ENCODE peak calls at places on chromosomes 2 and 18, in nine cellular contexts. S is Peyer's patch, B is tibial nerve, M is psoas muscle, E is H9, R is right lobe of liver, V is WERI-Rb-1, F is IMR-90, K is heart right ventricle. O is an unnamed sample.

GRCh38 chr2:179963626-179964025 is 43.5 kb downstream of the CWC22 start:
- DNase-seq in M (no peak), E (no peak), B (no peak), K (no peak), S (no peak), R (no peak), F (peak; percentile 80), V (no peak), O (no peak)

GRCh38 chr18:22641973-22642372 is 224.3 kb upstream of the CTAGE1 start:
- DNase-seq in F (no peak), B (no peak), R (no peak), V (no peak), S (no peak), E (no peak), K (peak; percentile 19), M (no peak), O (no peak)

GRCh38 chr2:170162261-170162612 is 15.7 kb upstream of the MYO3B start:
- DNase-seq in R (no peak), S (no peak), F (peak; percentile 35), E (no peak), K (no peak), V (no peak), M (no peak), B (no peak), O (no peak)

GRCh38 chr2:105962221-105962620 is 217.5 kb downstream of the NCK2 start:
- DNase-seq in M (no peak), B (no peak), V (no peak), F (no peak), K (no peak), R (no peak), E (no peak), S (no peak), O (no peak)

GRCh38 chr18:79940814-79941472 is 10.5 kb downstream of the SLC66A2 start:
- DNase-seq in M (peak; percentile 50), V (peak; percentile 6), E (peak; percentile 14), F (no peak), K (no peak), B (no peak), R (peak; percentile 52), S (peak; percentile 40), O (no peak)

GRCh38 chr2:15782009-15782751 is 158.2 kb upstream of the MYCN start:
- DNase-seq in K (no peak), M (no peak), B (no peak), S (no peak), F (no peak), V (no peak), R (peak; percentile 70), E (no peak), O (no peak)

GRCh38 chr2:197279997-197280756 is 30.4 kb downstream of the ANKRD44 start:
- DNase-seq in K (no peak), S (no peak), B (no peak), M (no peak), E (no peak), F (peak; percentile 39), V (no peak), R (no peak), O (no peak)

GRCh38 chr18:6159426-6159825 is 255.3 kb downstream of the L3MBTL4 start:
- DNase-seq in S (no peak), V (no peak), F (no peak), K (no peak), R (no peak), B (no peak), M (no peak), E (no peak), O (no peak)

GRCh38 chr2:10387033-10387432 is 61.1 kb downstream of the ODC1 start:
- DNase-seq in M (no peak), B (no peak), K (no peak), R (no peak), V (no peak), E (no peak), F (no peak), S (no peak), O (no peak)

GRCh38 chr2:10384089-10384734 is 63.9 kb downstream of the ODC1 start:
- DNase-seq in E (no peak), R (no peak), B (no peak), S (no peak), F (no peak), K (no peak), V (peak; percentile 55), M (no peak), O (no peak)

GRCh38 chr2:10389191-10389590 is 58.9 kb downstream of the ODC1 start:
- DNase-seq in S (no peak), M (no peak), F (no peak), K (no peak), E (no peak), R (no peak), V (no peak), B (no peak), O (no peak)

GRCh38 chr2:10385501-10385900 is 62.6 kb downstream of the ODC1 start:
- DNase-seq in E (no peak), R (no peak), M (no peak), F (no peak), V (peak; percentile 76), K (no peak), B (no peak), S (no peak), O (no peak)

DNA sequence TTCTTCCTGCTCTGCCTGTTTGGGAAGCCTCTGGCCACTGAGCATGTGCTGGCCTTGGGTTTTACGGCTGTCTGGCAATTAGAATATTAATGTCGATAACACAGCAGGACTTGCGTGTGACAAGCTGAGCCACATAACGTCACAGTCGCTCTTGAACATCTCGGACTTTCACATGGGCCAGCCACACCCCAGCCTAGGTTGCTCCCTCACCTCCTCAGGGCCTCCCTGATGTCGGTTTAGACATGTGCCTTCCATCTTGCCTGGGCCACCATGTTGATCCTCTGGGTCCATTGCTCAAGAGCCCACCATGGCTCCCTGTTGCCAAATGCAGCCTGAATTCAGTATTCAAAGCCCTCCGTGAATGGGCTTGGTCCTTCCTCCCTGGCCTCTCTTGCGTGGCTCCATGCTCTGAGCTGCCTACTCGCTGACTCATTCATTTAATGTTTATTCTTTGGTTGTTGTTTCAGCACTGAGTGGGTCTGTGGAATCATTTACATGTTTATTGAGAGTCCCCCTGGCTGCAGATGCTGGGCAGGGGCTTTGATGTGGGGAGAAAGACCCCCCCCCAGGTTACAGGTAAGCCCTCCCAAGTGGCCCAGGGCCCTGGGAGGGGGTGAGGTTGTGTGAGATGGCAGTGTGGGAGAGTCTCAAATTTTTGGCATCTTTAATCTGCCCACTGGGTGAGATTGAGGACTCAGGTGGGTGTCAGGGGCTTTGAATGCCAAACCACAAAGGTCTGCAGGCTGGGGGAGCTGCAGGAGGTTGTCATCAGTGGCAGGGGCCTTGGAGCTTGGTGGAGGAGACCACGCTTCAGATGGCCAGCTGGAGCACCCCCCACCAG is 62.0 kb downstream of the ODC1 start:
- DNase-seq in S (no peak), K (no peak), M (no peak), E (no peak), F (peak; percentile 75), R (no peak), V (no peak), B (no peak), O (no peak)
- H3K27ac ChIP-seq in S (no peak overlapping the region), K (no peak overlapping the region), M (no peak overlapping the region), E (no peak overlapping the region), F (peak overlapping the region; percentile 7), R (no peak overlapping the region), V (no peak overlapping the region), B (no peak overlapping the region), O (no peak overlapping the region)

GRCh38 chr2:232139786-232140562 is 178.5 kb downstream of the DIS3L2 start:
- DNase-seq in R (no peak), E (no peak), B (no peak), K (no peak), V (no peak), F (peak; percentile 77), M (no peak), S (no peak), O (no peak)

GRCh38 chr2:232141591-232141990 is 180.1 kb downstream of the DIS3L2 start:
- DNase-seq in S (no peak), M (no peak), B (no peak), V (no peak), F (no peak), K (no peak), E (no peak), R (no peak), O (no peak)

GRCh38 chr2:232142502-232142901 is 181.0 kb downstream of the DIS3L2 start:
- DNase-seq in M (no peak), B (no peak), V (no peak), S (no peak), F (no peak), K (no peak), E (no peak), R (no peak), O (no peak)

GRCh38 chr2:232139171-232139594 is 177.7 kb downstream of the DIS3L2 start:
- DNase-seq in E (no peak), V (no peak), B (no peak), K (no peak), M (no peak), F (no peak), R (no peak), S (no peak), O (no peak)

DNA sequence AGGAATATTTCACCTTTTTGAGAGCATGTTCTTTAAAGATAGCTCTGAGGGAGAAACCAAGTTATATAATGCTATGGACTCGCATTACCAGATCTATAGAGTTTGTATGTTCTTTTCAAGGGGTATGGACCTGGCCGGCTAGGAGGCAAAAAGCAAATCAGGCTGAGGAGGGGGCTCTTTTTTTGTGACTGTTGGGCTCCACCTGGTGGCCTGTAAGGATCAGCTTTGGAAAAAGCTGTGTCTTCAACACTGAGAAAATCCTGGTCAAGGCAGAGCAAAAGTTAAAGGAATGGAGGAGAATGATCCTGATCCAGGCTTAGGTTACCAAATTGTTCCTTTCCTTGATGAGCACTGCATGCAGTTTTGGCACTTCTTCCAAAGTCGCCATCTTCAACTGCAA is 180.5 kb downstream of the DIS3L2 start:
- DNase-seq in V (peak; percentile 50), M (no peak), S (peak; percentile 48), F (peak; percentile 31), B (no peak), R (no peak), E (peak; percentile 52), K (peak; percentile 32), O (no peak)
- TF ChIP-seq CTCF in V (peak; percentile 70), M (peak; percentile 67), S (no peak), F (peak; percentile 59), B (peak; percentile 34), R (peak; percentile 70), E (peak; percentile 83), K (peak; percentile 74), O (peak; percentile 58)

DNA sequence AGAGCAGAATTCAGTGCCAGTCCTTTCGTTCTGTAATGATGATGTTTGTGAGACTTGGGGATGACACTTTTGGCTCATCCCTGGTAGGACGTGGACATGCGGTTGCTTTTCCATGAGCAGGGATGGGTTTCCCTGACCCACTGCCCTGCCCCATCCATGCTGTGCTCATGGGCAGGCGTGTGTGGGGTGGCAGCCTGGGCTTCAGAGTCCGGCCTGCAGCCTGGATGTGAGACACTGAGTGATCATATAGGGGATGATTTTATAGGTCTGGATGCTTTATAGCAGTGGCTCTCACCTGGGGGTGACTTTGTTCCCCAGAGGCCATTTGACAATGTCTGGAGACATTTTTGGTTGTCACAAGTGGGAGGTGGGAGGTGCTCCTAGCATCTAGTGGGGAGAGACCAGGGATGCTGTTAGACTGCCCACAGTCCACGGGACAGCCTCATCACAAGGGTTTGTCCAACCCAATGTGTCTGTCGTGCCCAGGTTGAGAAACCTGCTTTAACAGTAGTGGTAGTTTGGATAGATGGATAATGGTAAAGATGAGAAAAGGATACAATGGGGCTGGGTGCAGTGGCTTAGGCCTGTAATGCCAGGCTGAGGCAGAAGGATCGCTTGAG is 38.9 kb downstream of the LDLRAD4 start:
- DNase-seq in R (no peak), F (no peak), M (no peak), B (no peak), E (no peak), V (no peak), K (no peak), S (peak; percentile 30), O (no peak)
- H3K27me3 ChIP-seq in R (no peaks in the 10 kb centered on the region), F (peaks cover 3% of the 10 kb centered on the region), M (no peaks in the 10 kb centered on the region), B (no peaks in the 10 kb centered on the region), E (no peaks in the 10 kb centered on the region), V (no peaks in the 10 kb centered on the region), K (no peaks in the 10 kb centered on the region), S (no peaks in the 10 kb centered on the region), O (no peaks in the 10 kb centered on the region)

GRCh38 chr2:241255542-241256167 is 59.8 kb downstream of the HDLBP start:
- DNase-seq in S (peak; percentile 9), K (no peak), R (peak; percentile 88), F (no peak), V (peak; percentile 98), E (peak; percentile 7), M (no peak), B (no peak), O (no peak)
- H3K27ac ChIP-seq in S (no peak overlapping the region), K (no peak overlapping the region), R (peak overlapping the region; percentile 63), F (no peak overlapping the region), V (peak overlapping the region; percentile 87), E (no peak overlapping the region), M (no peak overlapping the region), B (no peak overlapping the region), O (no peak overlapping the region)